ENCODE peak calls at places on chromosomes 4 and X, in ten cellular contexts. Z is neural crest cell, O is ovary, G is PC-3, Q is thoracic aorta, I is lower leg skin, R is AG09309, K is fibroblast of lung, U is heart right ventricle, D is tibial nerve. B is an unnamed sample.

GRCh38 chrX:97806238-97806637 is 922.5 kb downstream of the RPA4 start:
- DNase-seq in D (no peak), R (no peak), G (peak), U (no peak), K (peak), O (no peak), I (no peak), Q (no peak), Z (no peak), B (no peak)

GRCh38 chr4:164952551-164952950 is 24.9 kb downstream of the TRIM61 start:
- DNase-seq in G (no peak), U (no peak), R (no peak), O (no peak), I (no peak), D (no peak), K (no peak), Q (no peak), Z (no peak), B (no peak)

GRCh38 chr4:40733752-40734151 is 16.0 kb upstream of the NSUN7 start:
- DNase-seq in Q (no peak), K (no peak), R (no peak), G (no peak), I (no peak), Z (no peak), D (no peak), O (no peak), U (no peak), B (no peak)

GRCh38 chr4:155787113-155787710 is 28.4 kb downstream of the GUCY1B1 start:
- DNase-seq in G (peak), O (no peak), I (no peak), D (no peak), U (no peak), K (peak), R (no peak), Q (no peak), Z (peak), B (peak)

GRCh38 chr4:95167809-95168208 is 381.0 kb downstream of the UNC5C start:
- DNase-seq in G (no peak), I (no peak), Q (no peak), R (no peak), O (no peak), D (no peak), U (no peak), Z (no peak), K (no peak), B (no peak)

GRCh38 chr4:134328741-134329140 is 127.2 kb upstream of the PABPC4L start:
- DNase-seq in K (no peak), I (no peak), O (no peak), U (no peak), R (no peak), Q (no peak), D (no peak), G (no peak), Z (no peak), B (no peak)

GRCh38 chr4:61443813-61444510 is 243.8 kb downstream of the ADGRL3 start:
- DNase-seq in R (no peak), D (no peak), O (no peak), I (no peak), Z (no peak), K (peak), Q (no peak), G (peak), U (no peak), B (no peak)

GRCh38 chr4:173675446-173675845 is 145.4 kb upstream of the HAND2 start:
- DNase-seq in K (no peak), Z (no peak), R (no peak), D (no peak), I (no peak), G (no peak), Q (no peak), U (no peak), O (no peak), B (no peak)

GRCh38 chr4:81922271-81922775 is 450.6 kb upstream of the RASGEF1B start:
- DNase-seq in Q (no peak), G (no peak), O (no peak), R (no peak), I (no peak), D (no peak), K (no peak), Z (no peak), U (no peak), B (no peak)

GRCh38 chr4:14254252-14254651 is 626.7 kb upstream of the BOD1L1 start:
- DNase-seq in Z (peak), U (peak), D (no peak), I (no peak), R (no peak), K (peak), Q (no peak), O (no peak), G (peak), B (no peak)

GRCh38 chr4:87309625-87310024 is 13.1 kb downstream of the HSD17B13 start:
- DNase-seq in D (no peak), O (no peak), Z (no peak), K (no peak), I (no peak), R (peak), Q (peak), U (no peak), G (no peak), B (no peak)

GRCh38 chr4:6732441-6733357 is 16.7 kb downstream of the BLOC1S4 start:
- DNase-seq in G (peak), D (peak), O (peak), U (peak), I (peak), Q (no peak), R (peak), Z (no peak), K (peak), B (no peak)

GRCh38 chr4:147582386-147583077 is 34.7 kb upstream of the TMEM184C start:
- DNase-seq in G (peak), Z (no peak), I (no peak), K (peak), R (no peak), D (no peak), U (no peak), O (no peak), Q (no peak), B (no peak)

GRCh38 chr4:109690690-109691410 is 12.4 kb downstream of the CASP6 start:
- DNase-seq in K (no peak), O (no peak), U (no peak), Q (no peak), Z (no peak), G (no peak), R (no peak), D (no peak), I (no peak), B (no peak)

GRCh38 chr4:25654971-25655963 is at the start of gene SLC34A2:
- DNase-seq in Z (peak), U (no peak), Q (no peak), I (no peak), G (no peak), K (no peak), R (no peak), D (no peak), O (no peak), B (no peak)

GRCh38 chr4:121380448-121381147 is at the start of gene QRFPR:
- DNase-seq in R (no peak), U (peak), Q (no peak), Z (peak), D (no peak), I (no peak), K (peak), O (no peak), G (no peak), B (no peak)

GRCh38 chr4:94208918-94209317 is 1.3 kb downstream of the SMARCAD1 start:
- DNase-seq in I (no peak), R (no peak), O (no peak), Q (no peak), G (no peak), U (no peak), Z (no peak), D (no peak), K (no peak), B (no peak)

GRCh38 chr4:88040707-88041106 is 33.3 kb downstream of the PKD2 start:
- DNase-seq in D (no peak), K (no peak), O (no peak), R (no peak), Q (no peak), I (no peak), G (no peak), Z (no peak), U (no peak), B (no peak)

GRCh38 chrX:39956803-39957394 is 140.9 kb downstream of the BCOR start:
- DNase-seq in O (no peak), U (no peak), R (no peak), Q (no peak), G (no peak), Z (no peak), D (no peak), K (no peak), I (no peak), B (no peak)

GRCh38 chr4:8419222-8420041 is 21.1 kb downstream of the ACOX3 start:
- DNase-seq in O (no peak), Z (no peak), Q (no peak), K (peak), U (no peak), I (no peak), R (peak), D (no peak), G (no peak), B (peak)

GRCh38 chr4:21697583-21697982 is 251.0 kb downstream of the KCNIP4 start:
- DNase-seq in O (no peak), Z (peak), D (no peak), Q (no peak), K (peak), U (no peak), G (peak), I (no peak), R (no peak), B (no peak)

GRCh38 chrX:107537815-107538214 is 88.4 kb downstream of the FRMPD3 start:
- DNase-seq in G (peak), R (no peak), I (no peak), Z (peak), K (peak), O (no peak), U (no peak), D (no peak), Q (no peak), B (no peak)

GRCh38 chrX:153928846-153929245 is 2.8 kb upstream of the ARHGAP4 start:
- DNase-seq in R (no peak), U (no peak), D (no peak), G (no peak), K (no peak), O (no peak), I (no peak), Q (no peak), Z (no peak), B (no peak)

GRCh38 chrX:153929576-153929975 is 3.5 kb upstream of the ARHGAP4 start:
- DNase-seq in Q (no peak), I (no peak), O (no peak), U (no peak), Z (no peak), G (no peak), K (no peak), R (no peak), D (no peak), B (no peak)

GRCh38 chrX:153927686-153927935 is 1.5 kb upstream of the ARHGAP4 start:
- DNase-seq in I (no peak), G (no peak), U (no peak), Q (no peak), R (no peak), O (no peak), Z (no peak), D (no peak), K (no peak), B (no peak)

GRCh38 chrX:153926863-153927685 is 1.0 kb upstream of the ARHGAP4 start:
- DNase-seq in U (peak), D (no peak), I (no peak), O (no peak), G (peak), K (peak), Q (no peak), R (no peak), Z (no peak), B (peak)

GRCh38 chrX:153927936-153928760 is 2.1 kb upstream of the ARHGAP4 start:
- DNase-seq in G (peak), Z (peak), U (peak), Q (peak), R (peak), D (peak), I (peak), K (peak), O (peak), B (peak)
- TF ChIP-seq CTCF in G (no peak), Z (no peak), U (peak), Q (no peak), R (peak), D (no peak), I (no peak), K (no peak), O (no peak), B (peak)

DNA sequence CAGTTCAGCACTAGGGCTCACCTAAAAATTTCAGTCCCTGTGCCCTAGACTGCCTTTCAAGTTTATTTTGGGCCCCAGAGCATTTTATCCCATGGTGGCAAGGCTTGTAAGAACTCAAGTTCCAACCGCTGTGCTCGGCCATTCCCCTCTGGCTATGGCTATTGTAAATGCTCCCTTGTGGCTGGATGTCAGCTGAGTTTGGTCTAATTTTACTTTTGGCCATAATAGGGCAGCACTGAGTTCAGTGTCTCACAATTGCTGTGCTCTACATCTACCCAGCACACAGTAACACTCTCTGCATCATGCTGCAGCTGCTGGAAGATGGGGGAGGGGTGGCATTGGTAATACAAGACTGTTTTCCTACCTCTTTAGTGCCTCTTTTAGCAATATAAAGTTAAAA is 210.8 kb upstream of the IRS4 start:
- DNase-seq in I (no peak), R (no peak), Q (no peak), K (no peak), Z (no peak), O (no peak), D (no peak), G (no peak), U (no peak), B (no peak)
- TF ChIP-seq CTCF in I (no peak), R (no peak), Q (no peak), K (no peak), Z (no peak), O (no peak), D (no peak), G (no peak), U (no peak), B (no peak)

DNA sequence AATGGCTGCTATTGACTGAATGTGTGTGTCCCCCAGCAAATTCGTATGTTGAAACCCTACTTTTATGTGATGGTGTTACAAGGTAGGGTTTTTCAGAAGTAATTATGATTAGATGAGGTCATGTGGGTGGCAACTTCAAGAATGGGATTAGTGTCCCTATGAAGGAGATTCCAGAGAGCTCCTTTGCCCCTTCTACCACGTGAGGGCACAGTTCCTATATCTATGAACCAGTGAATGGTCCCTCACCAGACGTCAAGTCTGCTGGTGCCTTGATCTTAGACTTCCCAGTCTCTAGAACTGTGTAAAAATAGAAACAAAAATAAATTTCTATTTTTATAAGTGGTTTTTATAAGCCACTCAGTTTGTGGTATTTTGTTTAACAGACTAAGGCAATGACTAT is 1137.6 kb upstream of the IGFBP7 start:
- DNase-seq in U (no peak), G (peak), I (no peak), Z (no peak), R (no peak), Q (no peak), O (no peak), D (no peak), K (no peak), B (no peak)
- TF ChIP-seq CTCF in U (no peak), G (peak), I (no peak), Z (no peak), R (no peak), Q (no peak), O (no peak), D (no peak), K (no peak), B (no peak)

DNA sequence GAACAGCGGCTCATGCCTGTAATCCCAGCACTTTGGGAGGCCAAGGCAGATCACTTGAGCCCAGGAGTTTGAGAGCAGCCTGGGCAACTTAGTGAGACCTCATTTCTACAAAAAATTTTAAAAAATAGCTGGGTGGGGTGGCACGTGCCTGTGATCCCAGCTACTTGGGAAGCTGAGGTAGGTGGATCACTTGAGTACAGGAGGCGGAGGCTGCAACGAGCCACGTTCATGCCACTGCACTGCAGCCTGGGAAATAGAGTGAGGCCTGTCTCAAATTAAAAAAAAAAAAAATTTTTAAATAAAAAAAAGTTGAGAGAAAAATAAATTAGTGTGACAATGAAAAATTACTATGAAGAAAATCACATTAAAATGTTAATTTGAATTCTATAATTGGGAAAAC is 10.5 kb downstream of the VEGFC start:
- DNase-seq in I (no peak), U (no peak), D (no peak), K (no peak), O (no peak), Q (no peak), R (no peak), G (no peak), Z (no peak), B (no peak)
- TF ChIP-seq CTCF in I (no peak), U (no peak), D (no peak), K (no peak), O (no peak), Q (no peak), R (no peak), G (no peak), Z (no peak), B (no peak)

GRCh38 chr4:123092603-123093002 is 170.2 kb upstream of the NUDT6 start:
- DNase-seq in Q (no peak), K (no peak), Z (no peak), R (no peak), O (no peak), D (no peak), U (no peak), G (no peak), I (no peak), B (no peak)

GRCh38 chr4:123090886-123091285 is 168.5 kb upstream of the NUDT6 start:
- DNase-seq in Z (no peak), U (no peak), O (no peak), R (no peak), I (no peak), D (no peak), Q (no peak), K (no peak), G (no peak), B (no peak)

GRCh38 chr4:123093247-123093646 is 170.8 kb upstream of the NUDT6 start:
- DNase-seq in G (no peak), Z (no peak), R (no peak), I (no peak), D (no peak), U (no peak), K (no peak), Q (no peak), O (no peak), B (no peak)

GRCh38 chr4:123096038-123096437 is 173.6 kb upstream of the NUDT6 start:
- DNase-seq in O (no peak), Q (no peak), Z (no peak), D (no peak), U (no peak), K (no peak), I (no peak), G (peak), R (no peak), B (no peak)
- TF ChIP-seq CTCF in O (no peak), Q (no peak), Z (peak), D (no peak), U (no peak), K (peak), I (no peak), G (peak), R (no peak), B (no peak)

DNA sequence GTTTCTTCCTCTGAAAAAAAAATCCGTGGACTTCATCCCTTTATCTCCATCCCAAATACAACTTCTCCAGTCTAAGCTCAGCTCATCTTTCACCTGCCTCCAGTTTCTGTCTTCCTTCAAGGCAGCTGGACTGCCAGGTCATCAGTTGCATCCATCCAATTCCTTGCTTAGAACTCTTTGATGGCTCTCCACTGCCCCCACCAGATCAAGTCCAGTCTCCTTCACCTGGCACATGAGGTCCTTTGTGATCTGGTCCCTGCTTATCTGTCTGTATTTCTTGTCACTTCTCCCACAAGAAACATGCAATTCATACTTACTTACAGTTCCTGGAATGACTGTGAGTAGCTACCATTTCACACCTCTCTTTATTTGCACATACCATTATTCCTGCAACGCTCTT is 33.8 kb downstream of the OTUD6A start:
- DNase-seq in Z (no peak), O (no peak), U (no peak), G (peak), K (no peak), Q (no peak), I (no peak), R (no peak), D (no peak), B (no peak)
- TF ChIP-seq CTCF in Z (no peak), O (no peak), U (peak), G (peak), K (peak), Q (no peak), I (no peak), R (peak), D (no peak), B (peak)

DNA sequence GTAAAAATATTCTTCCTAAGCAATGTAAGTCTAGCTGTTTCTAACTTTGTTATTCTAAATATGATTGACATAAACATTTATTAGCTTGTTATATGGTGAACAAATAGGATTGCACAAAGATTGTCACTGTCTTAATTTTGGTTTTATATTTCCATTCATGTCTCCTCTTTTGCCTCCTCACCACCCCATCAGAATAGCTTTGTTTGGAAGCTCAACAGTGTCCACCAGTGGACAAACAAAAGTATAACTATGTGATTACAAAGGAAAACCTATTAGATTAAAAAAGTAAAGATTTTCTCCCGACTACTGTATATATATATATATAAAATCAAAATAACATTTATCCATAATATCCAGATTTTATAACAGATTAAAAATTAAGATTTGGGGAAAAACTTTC is 468.2 kb downstream of the ZIC3 start:
- DNase-seq in I (no peak), D (no peak), U (no peak), R (no peak), G (peak), O (no peak), Z (no peak), K (no peak), Q (no peak), B (no peak)
- TF ChIP-seq CTCF in I (no peak), D (peak), U (peak), R (no peak), G (peak), O (no peak), Z (peak), K (no peak), Q (no peak), B (no peak)

GRCh38 chrX:124260845-124261244 is 71.6 kb upstream of the TEX13D start:
- DNase-seq in G (no peak), K (no peak), R (no peak), D (no peak), Z (no peak), I (no peak), U (no peak), O (no peak), Q (no peak), B (no peak)
- TF ChIP-seq CTCF in G (no peak), K (no peak), R (no peak), D (no peak), Z (no peak), I (no peak), U (no peak), O (no peak), Q (no peak), B (no peak)

B was measured in GM13977.